ENCODE peak calls at places on chromosomes 7 and 10, in eight cellular contexts. S, V, R, B, G, Q, J and H are unnamed samples.

GRCh38 chr10:101839421-101840063 is 4.1 kb downstream of the KCNIP2 start:
- DNase-seq in V (peak; percentile 81), R (peak; percentile 36), B (peak; percentile 63), G (no peak), S (peak; percentile 58), J (peak; percentile 40), Q (no peak), H (peak; percentile 69)

GRCh38 chr7:51785171-51785570 is 468.6 kb upstream of the COBL start:
- DNase-seq in V (no peak), Q (no peak), R (no peak), S (no peak), G (no peak), B (no peak), J (no peak), H (no peak)

GRCh38 chr7:50584793-50585399 is 19.7 kb upstream of the DDC start:
- DNase-seq in J (peak; percentile 51), R (no peak), Q (no peak), B (no peak), S (no peak), V (peak; percentile 20), G (no peak), H (no peak)

GRCh38 chr10:86671419-86671818 is 3.1 kb downstream of the LDB3 start:
- DNase-seq in B (no peak), J (no peak), S (no peak), Q (no peak), V (peak; percentile 53), G (peak; percentile 65), R (no peak), H (no peak)

GRCh38 chr7:44769381-44770209 is 20.9 kb downstream of the ZMIZ2 start:
- DNase-seq in J (no peak), Q (peak; percentile 24), G (no peak), V (no peak), R (no peak), B (peak; percentile 87), S (no peak), H (peak; percentile 91)

GRCh38 chr7:47649901-47650300 is 68.0 kb upstream of the TNS3 start:
- DNase-seq in V (no peak), J (no peak), S (no peak), R (no peak), B (no peak), G (no peak), Q (no peak), H (no peak)

GRCh38 chr7:28347462-28347861 is 64.9 kb upstream of the CREB5 start:
- DNase-seq in V (no peak), R (no peak), J (no peak), Q (no peak), B (no peak), G (no peak), S (no peak), H (no peak)

GRCh38 chr7:133513608-133514007 is 260.7 kb downstream of the EXOC4 start:
- DNase-seq in S (no peak), V (no peak), J (no peak), R (no peak), G (no peak), B (no peak), Q (no peak), H (no peak)

GRCh38 chr10:101489355-101489754 is 98.7 kb downstream of the POLL start:
- DNase-seq in Q (no peak), R (no peak), B (no peak), G (no peak), S (no peak), V (no peak), J (peak; percentile 50), H (no peak)

GRCh38 chr10:132685921-132686680 is 99.8 kb downstream of the NKX6-2 start:
- DNase-seq in B (no peak), J (no peak), R (no peak), G (no peak), S (peak; percentile 12), V (no peak), Q (no peak), H (no peak)

GRCh38 chr10:1570652-1571051 is 166.7 kb downstream of the ADARB2 start:
- DNase-seq in B (no peak), V (peak; percentile 64), J (no peak), S (no peak), G (no peak), Q (no peak), R (no peak), H (no peak)

GRCh38 chr10:47164126-47164799 is 135.7 kb upstream of the GDF10 start:
- DNase-seq in B (no peak), Q (peak; percentile 93), R (no peak), G (no peak), J (no peak), S (no peak), V (no peak), H (no peak)

GRCh38 chr10:16923309-16923708 is 106.1 kb upstream of the RSU1 start:
- DNase-seq in S (no peak), G (no peak), Q (no peak), V (no peak), R (no peak), J (no peak), B (no peak), H (no peak)

GRCh38 chr7:123030631-123031030 is 35.1 kb upstream of the TAS2R16 start:
- DNase-seq in R (no peak), B (no peak), V (no peak), G (no peak), S (no peak), Q (no peak), J (no peak), H (no peak)

GRCh38 chr7:20598479-20599419 is 16.7 kb upstream of the ABCB5 start:
- DNase-seq in B (peak; percentile 72), R (no peak), J (peak; percentile 52), Q (peak; percentile 23), S (no peak), V (peak; percentile 62), G (no peak), H (peak; percentile 43)

GRCh38 chr10:114718386-114718785 is 60.3 kb upstream of the ABLIM1 start:
- DNase-seq in J (no peak), G (no peak), V (no peak), R (no peak), S (no peak), Q (no peak), B (no peak), H (no peak)

GRCh38 chr10:209357-209756 is 74.1 kb downstream of the ZMYND11 start:
- DNase-seq in R (no peak), Q (peak; percentile 6), G (no peak), V (no peak), S (no peak), J (no peak), B (no peak), H (no peak)

GRCh38 chr10:22911889-22912762 is 15.7 kb upstream of the ARMC3 start:
- DNase-seq in R (no peak), G (no peak), S (no peak), J (peak; percentile 92), V (no peak), Q (peak; percentile 17), B (no peak), H (peak; percentile 91)

GRCh38 chr10:97334370-97335175 is at the start of gene FRAT2:
- DNase-seq in B (peak; percentile 95), V (peak; percentile 92), J (peak; percentile 82), S (peak; percentile 93), G (peak; percentile 91), Q (peak; percentile 79), R (peak; percentile 81), H (peak; percentile 87)

GRCh38 chr7:88202278-88202677 is 17.6 kb downstream of the SRI start:
- DNase-seq in S (no peak), J (no peak), B (no peak), R (no peak), G (no peak), V (no peak), Q (no peak), H (no peak)